ENCODE peak calls at places on chromosomes 4 and X, in eight cellular contexts. One of them, this sample, is unnamed.

GRCh38 chr4:170978990-170979389 is 834.2 kb upstream of the GALNTL6 start:
- DNase-seq in suprapubic skin: no peak
- DNase-seq in esophagus muscularis mucosa: no peak
- DNase-seq in upper lobe of left lung: no peak
- DNase-seq in A549: no peak
- DNase-seq in K562: no peak
- DNase-seq in H1: no peak
- DNase-seq in stomach: no peak
- DNase-seq in this sample: no peak

GRCh38 chr4:37685726-37686372 is 327 bp downstream of the RELL1 start:
- DNase-seq in H1: no peak
- DNase-seq in stomach: peak; percentile 58
- DNase-seq in upper lobe of left lung: peak; percentile 55
- DNase-seq in esophagus muscularis mucosa: peak; percentile 91
- DNase-seq in K562: peak; percentile 54
- DNase-seq in suprapubic skin: peak; percentile 84
- DNase-seq in A549: peak; percentile 21
- DNase-seq in this sample: peak; percentile 22

GRCh38 chr4:150108693-150109092 is 30.4 kb downstream of the DCLK2 start:
- DNase-seq in esophagus muscularis mucosa: no peak
- DNase-seq in suprapubic skin: no peak
- DNase-seq in K562: no peak
- DNase-seq in A549: no peak
- DNase-seq in H1: no peak
- DNase-seq in upper lobe of left lung: no peak
- DNase-seq in stomach: no peak
- DNase-seq in this sample: no peak

GRCh38 chr4:69467797-69468196 is 27.9 kb downstream of the UGT2B4 start:
- DNase-seq in upper lobe of left lung: no peak
- DNase-seq in K562: no peak
- DNase-seq in stomach: no peak
- DNase-seq in esophagus muscularis mucosa: no peak
- DNase-seq in H1: peak; percentile 1
- DNase-seq in suprapubic skin: no peak
- DNase-seq in A549: no peak
- DNase-seq in this sample: no peak

GRCh38 chr4:188714907-188715306 is 575.7 kb downstream of the TRIML1 start:
- DNase-seq in suprapubic skin: no peak
- DNase-seq in H1: no peak
- DNase-seq in A549: no peak
- DNase-seq in K562: no peak
- DNase-seq in esophagus muscularis mucosa: no peak
- DNase-seq in stomach: no peak
- DNase-seq in upper lobe of left lung: no peak
- DNase-seq in this sample: no peak

GRCh38 chr4:26887143-26887542 is 26.5 kb downstream of the STIM2 start:
- DNase-seq in K562: no peak
- DNase-seq in A549: no peak
- DNase-seq in stomach: no peak
- DNase-seq in suprapubic skin: no peak
- DNase-seq in H1: no peak
- DNase-seq in esophagus muscularis mucosa: no peak
- DNase-seq in upper lobe of left lung: no peak
- DNase-seq in this sample: no peak

GRCh38 chrX:20224814-20225487 is 41.8 kb downstream of the RPS6KA3 start:
- DNase-seq in A549: no peak
- DNase-seq in esophagus muscularis mucosa: no peak
- DNase-seq in H1: no peak
- DNase-seq in suprapubic skin: no peak
- DNase-seq in upper lobe of left lung: no peak
- DNase-seq in stomach: no peak
- DNase-seq in K562: no peak
- DNase-seq in this sample: no peak

GRCh38 chrX:48573690-48574269 is 504 bp upstream of the RBM3 start:
- DNase-seq in esophagus muscularis mucosa: no peak
- DNase-seq in stomach: peak; percentile 30
- DNase-seq in upper lobe of left lung: no peak
- DNase-seq in suprapubic skin: peak; percentile 71
- DNase-seq in A549: peak; percentile 22
- DNase-seq in K562: peak; percentile 63
- DNase-seq in H1: no peak
- DNase-seq in this sample: peak; percentile 14

GRCh38 chr4:107027379-107027778 is 8.7 kb downstream of the DKK2 start:
- DNase-seq in upper lobe of left lung: no peak
- DNase-seq in K562: no peak
- DNase-seq in esophagus muscularis mucosa: no peak
- DNase-seq in suprapubic skin: no peak
- DNase-seq in stomach: no peak
- DNase-seq in H1: no peak
- DNase-seq in A549: no peak
- DNase-seq in this sample: no peak
- TF ChIP-seq EP300 in upper lobe of left lung: no peak
- TF ChIP-seq EP300 in K562: no peak
- TF ChIP-seq EP300 in esophagus muscularis mucosa: no peak
- TF ChIP-seq EP300 in suprapubic skin: no peak
- TF ChIP-seq EP300 in stomach: no peak
- TF ChIP-seq EP300 in H1: no peak
- TF ChIP-seq EP300 in A549: no peak
- TF ChIP-seq EP300 in this sample: no peak

DNA sequence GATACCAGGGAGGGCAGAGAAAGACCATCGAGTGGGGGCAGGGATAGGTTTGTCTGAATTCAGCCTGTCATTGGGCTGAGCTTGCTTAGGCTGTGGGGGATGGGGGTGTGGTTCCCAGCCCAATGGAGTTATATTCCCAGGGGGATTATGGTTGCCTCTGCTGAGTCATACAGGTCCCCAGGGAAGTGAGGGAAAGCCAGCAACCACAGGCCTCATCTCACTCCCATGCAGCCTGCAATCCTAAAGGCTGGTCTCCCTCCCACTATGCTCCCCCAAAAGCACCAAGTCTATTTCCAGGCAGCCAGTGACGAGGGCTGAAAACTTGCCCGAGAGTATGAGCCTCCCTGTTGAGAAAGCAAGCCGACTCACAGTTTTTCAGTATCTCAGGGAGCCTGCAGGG is 39.3 kb downstream of the AFM start:
- DNase-seq in A549: no peak
- DNase-seq in suprapubic skin: no peak
- DNase-seq in stomach: no peak
- DNase-seq in upper lobe of left lung: no peak
- DNase-seq in esophagus muscularis mucosa: no peak
- DNase-seq in K562: no peak
- DNase-seq in H1: peak; percentile 1
- DNase-seq in this sample: no peak
- TF ChIP-seq EP300 in A549: no peak
- TF ChIP-seq EP300 in suprapubic skin: no peak
- TF ChIP-seq EP300 in stomach: no peak
- TF ChIP-seq EP300 in upper lobe of left lung: no peak
- TF ChIP-seq EP300 in esophagus muscularis mucosa: no peak
- TF ChIP-seq EP300 in K562: no peak
- TF ChIP-seq EP300 in H1: no peak
- TF ChIP-seq EP300 in this sample: no peak

GRCh38 chrX:129781134-129782014 is 1.6 kb downstream of the SASH3 start:
- DNase-seq in stomach: peak; percentile 50
- DNase-seq in A549: no peak
- DNase-seq in upper lobe of left lung: peak; percentile 73
- DNase-seq in suprapubic skin: no peak
- DNase-seq in esophagus muscularis mucosa: no peak
- DNase-seq in H1: no peak
- DNase-seq in K562: no peak
- DNase-seq in this sample: no peak
- TF ChIP-seq EP300 in stomach: no peak
- TF ChIP-seq EP300 in A549: no peak
- TF ChIP-seq EP300 in upper lobe of left lung: no peak
- TF ChIP-seq EP300 in suprapubic skin: no peak
- TF ChIP-seq EP300 in esophagus muscularis mucosa: no peak
- TF ChIP-seq EP300 in H1: no peak
- TF ChIP-seq EP300 in K562: no peak
- TF ChIP-seq EP300 in this sample: no peak

GRCh38 chrX:51026862-51027261 is 116.3 kb downstream of the BMP15 start:
- DNase-seq in suprapubic skin: no peak
- DNase-seq in esophagus muscularis mucosa: no peak
- DNase-seq in upper lobe of left lung: no peak
- DNase-seq in K562: no peak
- DNase-seq in H1: no peak
- DNase-seq in A549: no peak
- DNase-seq in stomach: no peak
- DNase-seq in this sample: no peak
- TF ChIP-seq EP300 in suprapubic skin: no peak
- TF ChIP-seq EP300 in esophagus muscularis mucosa: no peak
- TF ChIP-seq EP300 in upper lobe of left lung: no peak
- TF ChIP-seq EP300 in K562: no peak
- TF ChIP-seq EP300 in H1: no peak
- TF ChIP-seq EP300 in A549: no peak
- TF ChIP-seq EP300 in stomach: no peak
- TF ChIP-seq EP300 in this sample: no peak

GRCh38 chrX:66676413-66676812 is 37.5 kb upstream of the EDA2R start:
- DNase-seq in upper lobe of left lung: no peak
- DNase-seq in K562: no peak
- DNase-seq in esophagus muscularis mucosa: no peak
- DNase-seq in A549: no peak
- DNase-seq in suprapubic skin: no peak
- DNase-seq in stomach: no peak
- DNase-seq in H1: no peak
- DNase-seq in this sample: no peak
- TF ChIP-seq EP300 in upper lobe of left lung: no peak
- TF ChIP-seq EP300 in K562: no peak
- TF ChIP-seq EP300 in esophagus muscularis mucosa: no peak
- TF ChIP-seq EP300 in A549: no peak
- TF ChIP-seq EP300 in suprapubic skin: no peak
- TF ChIP-seq EP300 in stomach: no peak
- TF ChIP-seq EP300 in H1: no peak
- TF ChIP-seq EP300 in this sample: no peak

DNA sequence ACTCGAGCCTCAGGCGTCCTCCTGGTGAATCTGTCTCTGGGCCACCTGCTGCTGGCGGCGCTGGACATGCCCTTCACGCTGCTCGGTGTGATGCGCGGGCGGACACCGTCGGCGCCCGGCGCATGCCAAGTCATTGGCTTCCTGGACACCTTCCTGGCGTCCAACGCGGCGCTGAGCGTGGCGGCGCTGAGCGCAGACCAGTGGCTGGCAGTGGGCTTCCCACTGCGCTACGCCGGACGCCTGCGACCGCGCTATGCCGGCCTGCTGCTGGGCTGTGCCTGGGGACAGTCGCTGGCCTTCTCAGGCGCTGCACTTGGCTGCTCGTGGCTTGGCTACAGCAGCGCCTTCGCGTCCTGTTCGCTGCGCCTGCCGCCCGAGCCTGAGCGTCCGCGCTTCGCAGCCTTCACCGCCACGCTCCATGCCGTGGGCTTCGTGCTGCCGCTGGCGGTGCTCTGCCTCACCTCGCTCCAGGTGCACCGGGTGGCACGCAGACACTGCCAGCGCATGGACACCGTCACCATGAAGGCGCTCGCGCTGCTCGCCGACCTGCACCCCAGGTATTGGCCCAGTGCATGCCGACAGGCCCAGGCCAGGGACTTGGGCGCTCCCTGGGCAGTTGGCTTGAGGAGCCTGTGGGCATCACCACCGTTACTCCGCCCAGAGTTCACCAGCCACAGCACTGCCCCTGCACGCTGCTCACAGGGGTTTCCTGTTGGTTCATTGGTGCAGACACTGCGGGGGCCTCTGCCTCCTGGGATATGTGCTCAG is 1.1 kb downstream of the GPR78 start:
- DNase-seq in esophagus muscularis mucosa: no peak
- DNase-seq in suprapubic skin: no peak
- DNase-seq in A549: no peak
- DNase-seq in K562: no peak
- DNase-seq in stomach: no peak
- DNase-seq in upper lobe of left lung: no peak
- DNase-seq in H1: no peak
- DNase-seq in this sample: no peak
- TF ChIP-seq EP300 in esophagus muscularis mucosa: no peak
- TF ChIP-seq EP300 in suprapubic skin: no peak
- TF ChIP-seq EP300 in A549: no peak
- TF ChIP-seq EP300 in K562: no peak
- TF ChIP-seq EP300 in stomach: no peak
- TF ChIP-seq EP300 in upper lobe of left lung: no peak
- TF ChIP-seq EP300 in H1: no peak
- TF ChIP-seq EP300 in this sample: no peak

DNA sequence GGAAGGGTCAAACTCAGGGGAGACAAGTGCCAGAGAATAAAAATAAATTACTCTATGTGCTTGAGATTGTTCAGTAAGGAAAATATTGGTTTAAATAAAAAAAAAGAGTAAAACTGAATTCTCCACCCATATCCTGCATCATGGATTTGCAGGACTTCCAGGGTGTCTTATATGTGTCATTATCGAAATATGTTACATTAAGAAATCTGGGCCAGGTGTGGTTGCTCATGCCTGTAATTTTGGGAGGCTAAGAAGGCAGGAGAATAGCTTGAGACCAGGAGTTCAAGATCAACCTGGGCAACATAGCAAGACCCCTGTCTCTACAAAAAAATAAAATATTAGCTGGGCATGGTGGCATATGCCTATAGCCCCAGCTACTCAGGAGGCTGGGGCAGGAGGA is 104.9 kb downstream of the PPP3CA start:
- DNase-seq in H1: no peak
- DNase-seq in A549: no peak
- DNase-seq in K562: no peak
- DNase-seq in esophagus muscularis mucosa: no peak
- DNase-seq in upper lobe of left lung: no peak
- DNase-seq in stomach: no peak
- DNase-seq in suprapubic skin: no peak
- DNase-seq in this sample: no peak
- TF ChIP-seq EP300 in H1: no peak
- TF ChIP-seq EP300 in A549: no peak
- TF ChIP-seq EP300 in K562: no peak
- TF ChIP-seq EP300 in esophagus muscularis mucosa: no peak
- TF ChIP-seq EP300 in upper lobe of left lung: no peak
- TF ChIP-seq EP300 in stomach: no peak
- TF ChIP-seq EP300 in suprapubic skin: no peak
- TF ChIP-seq EP300 in this sample: no peak

DNA sequence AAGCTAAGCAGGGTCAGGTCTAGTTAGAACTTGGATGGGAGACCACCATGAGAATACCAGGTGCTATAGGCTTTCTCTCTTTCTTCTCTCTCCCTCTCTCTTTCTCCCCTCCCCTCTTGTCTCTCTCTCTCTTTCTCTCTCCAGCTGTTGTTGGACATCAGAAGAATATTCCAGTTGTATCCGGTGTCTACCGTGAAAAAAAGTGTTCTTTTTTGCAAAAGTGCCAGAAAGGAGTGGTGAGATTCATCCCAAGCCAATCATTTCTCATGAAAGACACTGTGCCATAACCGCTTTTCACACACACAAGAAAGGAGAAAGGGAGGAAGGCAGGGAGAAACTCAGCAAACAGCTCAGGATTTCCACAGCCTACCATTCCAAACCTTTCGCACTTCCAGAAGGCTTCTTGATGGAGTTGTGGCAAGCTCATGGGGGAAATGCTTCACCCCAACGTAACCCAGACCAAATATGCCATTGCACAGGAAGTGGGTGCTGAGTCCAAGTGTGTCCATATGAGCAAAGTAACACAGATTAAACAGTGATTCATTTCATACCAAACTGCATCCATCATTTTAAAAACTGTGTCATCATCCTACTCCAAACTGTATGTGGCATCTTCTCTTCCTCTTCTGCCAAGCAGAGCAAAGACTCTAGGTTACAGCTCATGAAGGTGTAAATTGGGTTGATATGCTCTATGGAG is 224.0 kb downstream of the APBB2 start:
- DNase-seq in H1: no peak
- DNase-seq in stomach: no peak
- DNase-seq in upper lobe of left lung: no peak
- DNase-seq in A549: peak; percentile 55
- DNase-seq in K562: no peak
- DNase-seq in esophagus muscularis mucosa: no peak
- DNase-seq in suprapubic skin: no peak
- DNase-seq in this sample: no peak
- TF ChIP-seq EP300 in H1: no peak
- TF ChIP-seq EP300 in stomach: no peak
- TF ChIP-seq EP300 in upper lobe of left lung: no peak
- TF ChIP-seq EP300 in A549: peak; percentile 54
- TF ChIP-seq EP300 in K562: no peak
- TF ChIP-seq EP300 in esophagus muscularis mucosa: no peak
- TF ChIP-seq EP300 in suprapubic skin: no peak
- TF ChIP-seq EP300 in this sample: no peak